ENCODE peak calls at places on chromosomes 3 and 15, in six cellular contexts. Q is neuronal stem cell, B is NT2/D1, N is astrocyte, I is HepG2, K is endothelial cell of umbilical vein. C is an unnamed sample.

GRCh38 chr15:52139599-52140462 is 27.3 kb upstream of the BCL2L10 start:
- DNase-seq in B (peak), N (peak), I (peak), Q (peak), K (peak), C (peak)

GRCh38 chr15:34304613-34305012 is 33.0 kb downstream of the SLC12A6 start:
- DNase-seq in Q (no peak), N (peak), K (peak), B (no peak), I (peak), C (no peak)

GRCh38 chr3:43180027-43180426 is 74.1 kb upstream of the POMGNT2 start:
- DNase-seq in B (no peak), N (peak), I (peak), Q (no peak), K (peak), C (peak)

GRCh38 chr3:105579439-105579838 is 212.7 kb downstream of the ALCAM start:
- DNase-seq in K (no peak), N (peak), B (no peak), Q (no peak), I (no peak), C (no peak)

GRCh38 chr3:40258555-40258954 is 51.0 kb upstream of the EIF1B start:
- DNase-seq in K (no peak), Q (no peak), N (peak), B (no peak), I (no peak), C (no peak)

GRCh38 chr15:88376574-88377174 is 90.5 kb downstream of the MRPL46 start:
- DNase-seq in K (no peak), N (peak), B (no peak), I (no peak), Q (no peak), C (no peak)

GRCh38 chr15:86231864-86232801 is 152.5 kb downstream of the AGBL1 start:
- DNase-seq in I (peak), N (peak), K (no peak), Q (peak), B (peak), C (peak)

GRCh38 chr3:14290631-14291385 is 111.6 kb upstream of the SLC6A6 start:
- DNase-seq in I (no peak), B (no peak), K (no peak), Q (no peak), N (no peak), C (peak)

GRCh38 chr15:70796516-70797310 is 33.4 kb upstream of the UACA start:
- DNase-seq in B (no peak), N (no peak), I (no peak), Q (no peak), K (no peak), C (no peak)

GRCh38 chr15:60916674-60917468 is 312.2 kb downstream of the RORA start:
- DNase-seq in K (peak), N (peak), I (peak), B (peak), Q (peak), C (peak)

GRCh38 chr3:105851176-105851575 is 17.6 kb downstream of the CBLB start:
- DNase-seq in N (no peak), Q (no peak), K (no peak), I (no peak), B (no peak), C (no peak)

GRCh38 chr3:122377975-122378374 is 5.1 kb downstream of the MIX23 start:
- DNase-seq in N (no peak), I (no peak), K (no peak), Q (no peak), B (no peak), C (no peak)

GRCh38 chr3:183485585-183485984 is 57.2 kb upstream of the MCF2L2 start:
- DNase-seq in I (no peak), Q (no peak), B (no peak), K (no peak), N (no peak), C (no peak)

GRCh38 chr15:88141490-88141889 is 115.0 kb downstream of the NTRK3 start:
- DNase-seq in K (no peak), N (no peak), B (no peak), Q (no peak), I (no peak), C (no peak)

GRCh38 chr3:32734756-32735155 is 49.8 kb downstream of the CNOT10 start:
- DNase-seq in B (no peak), I (no peak), K (no peak), Q (no peak), N (no peak), C (no peak)

GRCh38 chr15:48811325-48811938 is 563 bp upstream of the CEP152 start:
- DNase-seq in K (no peak), N (no peak), B (no peak), I (peak), Q (no peak), C (peak)

GRCh38 chr3:29267231-29267630 is 13.6 kb upstream of the RBMS3 start:
- DNase-seq in I (no peak), K (no peak), Q (no peak), N (no peak), B (no peak), C (no peak)

GRCh38 chr3:176399193-176399592 is 798.1 kb downstream of the TBL1XR1 start:
- DNase-seq in K (no peak), I (no peak), Q (no peak), N (no peak), B (no peak), C (no peak)

GRCh38 chr3:17686613-17687012 is 55.8 kb downstream of the TBC1D5 start:
- DNase-seq in N (no peak), B (peak), K (no peak), Q (no peak), I (peak), C (no peak)

GRCh38 chr15:31163769-31164572 is 62.4 kb upstream of the TRPM1 start:
- DNase-seq in I (no peak), Q (no peak), K (no peak), B (no peak), N (peak), C (no peak)

GRCh38 chr15:41915203-41915994 is 21.5 kb upstream of the SPTBN5 start:
- DNase-seq in Q (no peak), N (no peak), K (no peak), I (no peak), B (no peak), C (no peak)

GRCh38 chr3:124263168-124263567 is 271.2 kb upstream of the ROPN1 start:
- DNase-seq in I (no peak), K (peak), N (peak), Q (no peak), B (no peak), C (no peak)

GRCh38 chr15:88803241-88803919 is at the start of gene ACAN:
- DNase-seq in K (no peak), B (no peak), I (no peak), Q (peak), N (no peak), C (no peak)

GRCh38 chr3:183006396-183007002 is 26.2 kb upstream of the DCUN1D1 start:
- DNase-seq in K (no peak), B (peak), I (no peak), N (no peak), Q (no peak), C (no peak)

GRCh38 chr15:38267416-38268022 is 14.9 kb downstream of the SPRED1 start:
- DNase-seq in Q (no peak), B (no peak), I (no peak), K (no peak), N (peak), C (no peak)

GRCh38 chr15:89383635-89384604 is 49.3 kb upstream of the POLG start:
- DNase-seq in K (no peak), Q (no peak), I (no peak), B (no peak), N (peak), C (peak)

GRCh38 chr15:89501646-89502045 is 5.3 kb upstream of the RHCG start:
- DNase-seq in B (no peak), K (no peak), I (no peak), N (no peak), Q (no peak), C (no peak)

GRCh38 chr15:68436680-68437079 is 4.7 kb upstream of the ITGA11 start:
- DNase-seq in K (no peak), Q (no peak), B (no peak), I (no peak), N (no peak), C (no peak)

GRCh38 chr3:12829404-12829803 is 12.0 kb downstream of the RPL32 start:
- DNase-seq in Q (no peak), I (no peak), K (no peak), B (no peak), N (no peak), C (no peak)

GRCh38 chr15:40684381-40684780 is 10.6 kb upstream of the RAD51 start:
- DNase-seq in Q (no peak), I (no peak), K (no peak), N (no peak), B (no peak), C (no peak)

GRCh38 chr15:68407886-68408500 is 24.0 kb downstream of the ITGA11 start:
- DNase-seq in K (no peak), I (no peak), Q (no peak), N (no peak), B (no peak), C (no peak)

GRCh38 chr3:113275876-113276580 is 64.7 kb downstream of the BOC start:
- DNase-seq in Q (peak), I (peak), K (peak), B (no peak), N (peak), C (no peak)

GRCh38 chr15:31831596-31831995 is 198.7 kb upstream of the CHRNA7 start:
- DNase-seq in K (no peak), Q (no peak), B (no peak), N (no peak), I (no peak), C (no peak)

GRCh38 chr15:91572110-91572509 is 281.4 kb upstream of the SLCO3A1 start:
- DNase-seq in I (no peak), K (no peak), N (peak), B (no peak), Q (no peak), C (no peak)

DNA sequence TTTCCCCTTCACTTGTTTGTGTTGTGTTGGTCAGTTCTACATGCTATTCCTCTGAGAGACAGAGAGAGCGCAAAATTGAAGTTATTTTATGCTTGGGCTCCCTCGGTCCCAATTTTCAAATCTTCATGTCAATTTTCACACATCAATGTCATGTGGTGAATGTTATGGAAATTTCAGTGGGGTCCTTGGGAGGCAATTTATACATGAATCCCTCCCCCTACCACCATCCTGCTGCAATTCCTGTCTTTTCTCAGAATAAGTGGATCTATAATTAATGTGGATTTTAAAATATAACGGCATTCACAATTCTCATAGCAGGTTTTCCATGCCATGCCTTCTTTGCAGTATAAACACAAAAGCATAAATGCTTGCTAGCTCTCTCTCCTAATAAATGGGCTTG is 499.9 kb downstream of the MCTP2 start:
- DNase-seq in N (no peak), Q (no peak), B (no peak), K (no peak), I (no peak), C (no peak)
- H3K9ac ChIP-seq in N (no peak), Q (no peak), B (no peak), K (no peak), I (no peak), C (no peak)

DNA sequence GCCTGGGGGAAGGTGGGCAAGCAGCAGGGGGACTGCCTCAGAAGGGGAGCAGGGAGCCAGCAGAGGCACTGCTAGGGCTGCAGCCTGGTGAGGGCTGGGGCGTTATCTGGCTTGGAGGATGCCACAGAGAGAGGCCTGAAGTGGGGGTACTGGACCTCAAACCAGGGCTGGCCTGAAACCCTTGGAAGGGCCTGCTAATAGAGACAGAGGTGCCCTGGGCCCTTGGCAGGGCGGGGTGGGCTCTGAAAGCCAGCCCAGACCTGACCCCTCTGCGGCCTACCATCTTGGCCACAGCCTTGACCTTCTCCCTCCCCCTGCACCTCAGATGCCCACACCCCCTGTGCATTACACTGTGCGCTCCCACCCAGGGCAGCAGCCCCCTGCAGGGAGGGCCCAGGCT is 29.6 kb downstream of the LOXL1 start:
- DNase-seq in N (no peak), I (no peak), B (no peak), K (no peak), Q (no peak), C (no peak)
- H3K9ac ChIP-seq in N (peak), I (no peak), B (no peak), K (no peak), Q (no peak), C (no peak)

DNA sequence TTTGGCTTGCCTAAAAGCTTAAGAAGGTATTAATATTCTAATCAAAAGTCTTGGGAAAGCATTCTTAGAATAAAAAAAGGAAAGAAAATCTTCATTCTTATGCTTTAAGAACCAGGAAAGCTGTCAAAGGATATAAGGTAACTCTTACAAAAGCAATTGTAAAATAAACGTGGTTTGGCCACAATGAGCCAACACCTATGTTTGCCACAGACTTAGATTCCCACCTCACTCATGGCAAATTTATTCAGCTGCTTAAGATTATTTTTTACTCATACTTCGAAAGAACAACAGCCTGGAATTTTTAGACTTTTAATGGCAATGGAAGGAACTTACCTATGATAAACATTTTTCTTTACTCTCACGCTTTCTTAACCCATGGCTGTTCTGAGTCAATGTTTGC is 38.4 kb downstream of the AGTR1 start:
- DNase-seq in I (no peak), Q (no peak), B (no peak), K (no peak), N (no peak), C (no peak)
- H3K9ac ChIP-seq in I (no peak), Q (no peak), B (no peak), K (no peak), N (no peak), C (no peak)

GRCh38 chr3:193861036-193861435 is 268.0 kb downstream of the OPA1 start:
- DNase-seq in I (no peak), K (no peak), N (no peak), B (no peak), Q (no peak), C (no peak)

GRCh38 chr3:193853511-193854219 is 260.7 kb downstream of the OPA1 start:
- DNase-seq in I (no peak), Q (no peak), B (no peak), K (peak), N (no peak), C (peak)

GRCh38 chr3:193857996-193858395 is 265.0 kb downstream of the OPA1 start:
- DNase-seq in I (no peak), N (peak), B (no peak), Q (no peak), K (no peak), C (no peak)

GRCh38 chr3:193863657-193864323 is 270.8 kb downstream of the OPA1 start:
- DNase-seq in Q (no peak), K (no peak), I (no peak), N (no peak), B (no peak), C (no peak)

DNA sequence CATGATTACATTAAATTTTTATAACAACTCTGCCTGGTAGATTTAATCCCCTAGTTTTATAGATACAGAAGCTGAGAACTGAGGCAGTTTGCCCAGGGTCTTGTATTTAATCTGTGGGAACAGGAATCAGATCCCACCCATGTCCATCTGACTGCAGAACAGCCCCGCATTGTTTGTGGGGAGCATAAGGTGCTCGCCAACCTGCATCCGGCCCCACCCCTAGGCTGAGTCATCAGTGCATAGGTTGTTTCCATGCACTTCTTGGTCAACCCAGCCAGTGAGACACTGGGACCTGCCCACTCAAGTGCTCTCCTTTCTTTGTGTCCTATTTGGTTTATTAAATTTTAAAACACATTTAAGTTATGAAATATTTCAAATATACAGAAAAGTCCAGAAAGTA is 266.2 kb downstream of the OPA1 start:
- DNase-seq in Q (no peak), N (no peak), B (no peak), I (no peak), K (no peak), C (peak)
- H3K9ac ChIP-seq in Q (no peak), N (no peak), B (no peak), I (no peak), K (no peak), C (no peak)

GRCh38 chr15:57427367-57427821 is 51.1 kb downstream of the CGNL1 start:
- DNase-seq in K (no peak), N (no peak), I (peak), B (peak), Q (peak), C (peak)
- H3K9ac ChIP-seq in K (no peak), N (no peak), I (peak), B (no peak), Q (no peak), C (no peak)

DNA sequence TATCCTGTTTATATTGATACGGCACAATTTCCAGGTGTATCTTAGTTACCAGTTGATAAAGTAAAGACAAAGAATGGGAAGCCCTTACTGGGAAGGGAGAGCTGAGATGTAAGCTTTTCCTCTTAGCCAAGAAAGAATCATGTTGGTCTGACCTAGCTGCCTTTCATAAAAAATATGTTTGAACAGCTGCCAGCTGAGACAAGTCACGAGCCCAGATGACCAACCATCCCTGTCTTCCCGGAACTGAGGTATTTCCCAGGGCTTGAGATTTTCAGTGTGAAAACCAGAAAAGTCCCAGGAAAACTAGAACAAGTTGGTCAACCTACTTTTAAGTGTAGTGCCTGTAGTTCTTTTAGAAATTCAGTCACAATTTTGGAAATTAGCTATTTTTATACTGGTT is 3.6 kb upstream of the MYH15 start:
- DNase-seq in N (no peak), I (no peak), K (no peak), B (no peak), Q (no peak), C (no peak)
- H3K9ac ChIP-seq in N (no peak), I (no peak), K (no peak), B (no peak), Q (no peak), C (no peak)

DNA sequence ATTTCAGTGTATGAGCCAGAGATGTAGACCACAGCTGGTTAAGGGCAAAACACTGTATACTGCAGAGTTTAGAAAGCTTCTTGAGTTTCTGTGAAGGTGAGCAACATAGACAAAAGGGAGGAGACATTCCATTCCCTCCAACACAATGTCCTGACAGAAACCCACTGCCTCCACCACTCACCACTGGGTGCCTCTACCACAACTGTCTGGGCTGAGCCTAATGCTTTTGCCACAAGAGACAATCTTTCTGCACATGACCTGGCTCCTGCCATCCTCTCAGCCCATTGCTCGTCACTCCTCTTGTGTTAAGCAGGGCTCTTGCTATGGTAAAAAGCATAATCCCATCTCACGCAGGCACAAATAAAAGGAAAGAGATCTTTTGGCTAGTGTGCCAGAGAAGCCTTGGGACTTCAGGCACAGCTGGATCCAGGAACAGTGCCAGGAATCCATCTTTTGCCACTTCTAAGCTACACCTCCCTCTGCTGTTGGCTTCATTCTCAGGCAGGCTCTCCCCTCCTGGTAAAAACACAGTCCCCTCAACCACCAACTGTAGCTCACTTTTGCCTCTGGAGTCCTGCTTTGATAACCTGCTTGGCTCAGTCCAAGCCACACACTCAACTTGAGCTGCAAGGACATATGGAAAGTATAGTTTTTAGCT is 140.6 kb upstream of the PRR20G start:
- DNase-seq in Q (no peak), N (no peak), K (no peak), B (no peak), I (no peak), C (no peak)
- H3K9ac ChIP-seq in Q (no peak), N (no peak), K (no peak), B (no peak), I (no peak), C (no peak)

GRCh38 chr3:131109156-131109555 is 82.5 kb downstream of the NEK11 start:
- DNase-seq in Q (no peak), B (no peak), K (no peak), N (no peak), I (no peak), C (no peak)

GRCh38 chr3:131110087-131110486 is 83.4 kb downstream of the NEK11 start:
- DNase-seq in K (peak), I (no peak), B (no peak), Q (no peak), N (peak), C (no peak)

GRCh38 chr3:131114201-131114600 is 87.5 kb downstream of the NEK11 start:
- DNase-seq in K (no peak), Q (no peak), I (no peak), B (no peak), N (no peak), C (no peak)
- H3K9ac ChIP-seq in K (no peak), Q (no peak), I (no peak), B (no peak), N (no peak), C (no peak)

DNA sequence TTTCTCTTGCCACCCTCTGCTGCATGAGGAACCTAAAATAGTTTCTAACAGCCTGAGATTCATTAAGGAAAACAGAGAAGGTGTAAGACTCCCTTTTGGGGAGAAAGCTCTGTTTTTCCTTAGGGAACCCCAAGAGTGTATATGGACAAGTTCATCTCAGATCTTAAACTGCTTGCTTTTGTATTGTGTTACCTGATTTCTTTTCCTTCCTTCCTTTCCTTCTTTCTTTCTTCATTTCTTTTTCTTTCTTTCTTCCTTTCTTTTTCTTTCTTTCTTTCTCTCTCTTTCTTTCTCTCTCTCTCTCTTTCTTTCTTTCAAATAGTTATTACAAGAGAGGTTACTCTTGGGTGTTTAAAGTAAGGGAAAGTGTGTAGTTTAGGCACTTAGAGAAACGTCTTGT is 5.3 kb upstream of the POC1A start:
- DNase-seq in Q (no peak), B (no peak), I (no peak), K (no peak), N (no peak), C (no peak)
- H3K9ac ChIP-seq in Q (no peak), B (no peak), I (no peak), K (no peak), N (no peak), C (no peak)

GRCh38 chr15:73996939-73997338 is 2.4 kb downstream of the PML start:
- DNase-seq in B (no peak), N (no peak), K (peak), Q (no peak), I (no peak), C (no peak)
- H3K9ac ChIP-seq in B (no peak), N (no peak), K (peak), Q (no peak), I (no peak), C (no peak)